ENCODE peak calls at places on chromosome X, in four cellular contexts. E, N, H and F are unnamed samples.

GRCh38 chrX:148441387-148441786 is 59.0 kb upstream of the AFF2 start:
- DNase-seq in H (no peak), N (no peak), E (no peak), F (no peak)

GRCh38 chrX:105209406-105209805 is 11.1 kb downstream of the TEX13A start:
- DNase-seq in H (no peak), E (no peak), N (no peak), F (no peak)

GRCh38 chrX:37905436-37906147 is 58.2 kb upstream of the DYNLT3 start:
- DNase-seq in E (peak; percentile 16), N (peak; percentile 3), H (peak; percentile 31), F (no peak)

GRCh38 chrX:39873111-39873510 is 224.6 kb downstream of the BCOR start:
- DNase-seq in H (no peak), E (no peak), N (no peak), F (no peak)

GRCh38 chrX:155293771-155294170 is 29.5 kb upstream of the RAB39B start:
- DNase-seq in E (no peak), N (no peak), H (no peak), F (no peak)

GRCh38 chrX:40012039-40012799 is 85.5 kb downstream of the BCOR start:
- DNase-seq in N (no peak), H (peak; percentile 61), E (peak; percentile 40), F (no peak)

GRCh38 chrX:104130808-104131207 is 18.5 kb downstream of the ZCCHC18 start:
- DNase-seq in E (no peak), N (no peak), H (no peak), F (no peak)

GRCh38 chrX:68693481-68694410 is 46.3 kb downstream of the STARD8 start:
- DNase-seq in N (peak; percentile 57), H (peak; percentile 87), E (peak; percentile 79), F (no peak)

GRCh38 chrX:40809210-40809609 is 73.9 kb upstream of the MED14 start:
- DNase-seq in N (no peak), E (no peak), H (no peak), F (no peak)

GRCh38 chrX:155864655-155865054 is 16.5 kb upstream of the VAMP7 start:
- DNase-seq in H (no peak), N (no peak), E (no peak), F (no peak)

GRCh38 chrX:10102046-10102704 is 54.6 kb upstream of the CLCN4 start:
- DNase-seq in E (no peak), N (no peak), H (no peak), F (no peak)

GRCh38 chrX:65866762-65867161 is 173.1 kb downstream of the VSIG4 start:
- DNase-seq in E (no peak), H (no peak), N (no peak), F (no peak)

GRCh38 chrX:79181401-79181800 is 36.9 kb downstream of the GPR174 start:
- DNase-seq in N (no peak), E (no peak), H (no peak), F (no peak)

GRCh38 chrX:136588060-136588459 is 56.0 kb downstream of the VGLL1 start:
- DNase-seq in E (no peak), H (no peak), N (no peak), F (no peak)

GRCh38 chrX:69137371-69137881 is 27.8 kb downstream of the PJA1 start:
- DNase-seq in N (no peak), H (peak; percentile 37), E (peak; percentile 54), F (no peak)

GRCh38 chrX:10900585-10901289 is 210.4 kb upstream of the HCCS start:
- DNase-seq in H (no peak), E (no peak), N (peak; percentile 3), F (no peak)

GRCh38 chrX:151226941-151227340 is 50.6 kb downstream of the GPR50 start:
- DNase-seq in H (no peak), N (no peak), E (no peak), F (no peak)

GRCh38 chrX:18424482-18425198 is 768 bp upstream of the CDKL5 start:
- DNase-seq in H (peak; percentile 28), N (no peak), E (peak; percentile 22), F (no peak)

GRCh38 chrX:7926914-7927258 is 327 bp downstream of the PNPLA4 start:
- DNase-seq in E (no peak), H (no peak), N (no peak), F (no peak)

GRCh38 chrX:65035451-65035779 is 59.2 kb upstream of the ZC4H2 start:
- DNase-seq in E (peak; percentile 25), H (no peak), N (no peak), F (peak; percentile 1)

GRCh38 chrX:46376246-46376885 is 168.9 kb downstream of the ZNF674 start:
- DNase-seq in N (peak; percentile 1), E (no peak), H (no peak), F (no peak)

GRCh38 chrX:77493677-77494553 is 46.7 kb downstream of the FGF16 start:
- DNase-seq in E (no peak), N (peak; percentile 10), H (no peak), F (no peak)

GRCh38 chrX:95071621-95072020 is 1397.6 kb downstream of the FAM133A start:
- DNase-seq in E (no peak), H (no peak), N (no peak), F (no peak)

GRCh38 chrX:110082156-110082555 is 79.2 kb downstream of the TMEM164 start:
- DNase-seq in E (no peak), H (no peak), N (no peak), F (no peak)

GRCh38 chrX:7233632-7234406 is 85.9 kb upstream of the PUDP start:
- DNase-seq in H (no peak), E (no peak), N (no peak), F (no peak)

GRCh38 chrX:135095715-135096114 is 24.6 kb downstream of the ETDB start:
- DNase-seq in N (no peak), E (no peak), H (no peak), F (no peak)

GRCh38 chrX:2692221-2693122 is 1.4 kb downstream of the CD99 start:
- DNase-seq in H (peak; percentile 70), E (no peak), N (no peak), F (no peak)

GRCh38 chrX:106243376-106243775 is 75.3 kb downstream of the PWWP3B start:
- DNase-seq in H (no peak), E (no peak), N (no peak), F (no peak)

GRCh38 chrX:149652232-149652981 is 20.8 kb upstream of the TMEM185A start:
- DNase-seq in H (no peak), E (no peak), N (no peak), F (no peak)

GRCh38 chrX:103538728-103539127 is 19.4 kb upstream of the RAB40A start:
- DNase-seq in N (no peak), H (no peak), E (no peak), F (no peak)

GRCh38 chrX:33156152-33156726 is 55.1 kb downstream of the DMD start:
- DNase-seq in N (no peak), E (no peak), H (no peak), F (no peak)

GRCh38 chrX:2584216-2584615 is 83.4 kb upstream of the DHRSX start:
- DNase-seq in N (no peak), E (no peak), H (no peak), F (no peak)

GRCh38 chrX:344371-344901 is 25.8 kb upstream of the GTPBP6 start:
- DNase-seq in H (peak; percentile 15), E (no peak), N (no peak), F (no peak)

GRCh38 chrX:48573690-48574269 is 504 bp upstream of the RBM3 start:
- DNase-seq in E (peak; percentile 37), N (no peak), H (peak; percentile 71), F (no peak)

GRCh38 chrX:48578661-48579128 is 4.4 kb downstream of the RBM3 start:
- DNase-seq in E (no peak), H (no peak), N (no peak), F (no peak)

GRCh38 chrX:48575642-48576041 is 1.4 kb downstream of the RBM3 start:
- DNase-seq in E (no peak), H (no peak), N (no peak), F (no peak)

GRCh38 chrX:48576108-48576507 is 1.8 kb downstream of the RBM3 start:
- DNase-seq in N (no peak), H (no peak), E (no peak), F (no peak)

DNA sequence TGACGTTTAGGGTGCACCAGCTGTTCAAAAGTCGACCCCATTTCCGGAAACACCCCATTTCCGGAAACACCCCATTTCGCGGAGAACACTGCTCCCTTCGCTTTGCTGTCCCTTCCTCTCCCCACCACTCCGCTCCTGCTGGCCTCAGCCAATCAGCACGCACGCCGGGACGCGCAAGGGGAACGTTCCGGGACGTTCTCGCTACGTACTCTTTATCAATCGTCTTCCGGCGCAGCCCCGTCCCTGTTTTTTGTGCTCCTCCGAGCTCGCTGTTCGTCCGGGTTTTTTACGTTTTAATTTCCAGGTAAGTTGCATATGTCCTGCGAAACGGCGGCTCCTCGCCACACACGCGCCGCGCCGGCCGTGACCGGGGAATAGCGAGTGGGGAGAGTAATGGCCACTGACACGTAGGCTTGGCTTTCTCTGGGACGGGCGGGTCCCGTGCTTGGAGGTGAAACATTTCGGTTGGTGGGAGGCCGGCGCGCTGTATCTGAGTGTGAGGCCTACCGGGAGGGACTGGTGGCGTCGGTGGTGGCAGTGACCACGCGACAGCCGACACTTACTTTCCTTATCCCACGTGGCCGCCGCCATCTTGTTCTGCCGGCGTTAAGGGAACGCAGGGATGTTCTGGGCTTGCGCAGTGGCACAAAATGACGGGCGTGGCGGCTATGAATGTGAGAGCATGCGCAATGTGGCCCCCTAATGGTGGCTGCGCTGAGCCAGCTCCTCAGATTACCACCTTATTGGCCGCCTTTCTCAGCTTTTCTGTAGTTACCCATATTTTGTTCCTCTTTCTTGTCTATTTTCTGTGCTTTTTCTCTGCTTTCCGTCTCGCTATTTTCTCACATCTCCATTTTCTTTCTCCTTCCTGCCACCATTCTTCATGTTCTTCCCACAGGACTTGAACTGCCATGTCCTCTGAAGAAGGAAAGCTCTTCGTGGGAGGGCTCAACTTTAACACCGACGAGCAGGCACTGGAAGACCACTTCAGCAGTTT is at the start of gene RBM3:
- DNase-seq in H (peak; percentile 95), E (peak; percentile 89), N (peak; percentile 52), F (peak; percentile 61)
- TF ChIP-seq POLR2A in H (peak; percentile 64), E (peak; percentile 64), N (peak; percentile 65), F (peak; percentile 91)

DNA sequence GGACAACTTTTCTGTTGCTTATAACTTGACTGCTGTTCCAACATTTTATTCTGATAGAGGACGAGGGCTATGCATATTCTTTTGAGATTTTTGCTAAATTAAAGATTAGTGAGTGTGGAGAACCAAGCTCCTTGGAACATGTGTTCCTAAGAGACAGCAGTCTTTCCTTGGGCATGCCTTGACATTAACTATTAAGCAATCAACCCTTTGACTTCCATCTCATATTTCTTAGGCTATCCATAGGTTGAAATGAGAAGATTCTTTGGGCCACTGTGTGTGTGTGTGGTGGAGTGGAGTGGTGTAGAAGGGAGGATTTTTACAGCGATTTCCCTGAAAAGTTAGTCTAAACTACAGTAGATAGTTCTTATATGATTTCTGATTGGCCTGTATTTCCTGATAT is 127.4 kb upstream of the POF1B start:
- DNase-seq in N (no peak), E (no peak), H (no peak), F (no peak)
- TF ChIP-seq POLR2A in N (no peak), E (no peak), H (no peak), F (no peak)

GRCh38 chrX:54930291-54931049 is 9.8 kb downstream of the TRO start:
- DNase-seq in E (no peak), H (no peak), N (no peak), F (no peak)
- TF ChIP-seq POLR2A in E (no peak), H (no peak), N (no peak), F (no peak)

DNA sequence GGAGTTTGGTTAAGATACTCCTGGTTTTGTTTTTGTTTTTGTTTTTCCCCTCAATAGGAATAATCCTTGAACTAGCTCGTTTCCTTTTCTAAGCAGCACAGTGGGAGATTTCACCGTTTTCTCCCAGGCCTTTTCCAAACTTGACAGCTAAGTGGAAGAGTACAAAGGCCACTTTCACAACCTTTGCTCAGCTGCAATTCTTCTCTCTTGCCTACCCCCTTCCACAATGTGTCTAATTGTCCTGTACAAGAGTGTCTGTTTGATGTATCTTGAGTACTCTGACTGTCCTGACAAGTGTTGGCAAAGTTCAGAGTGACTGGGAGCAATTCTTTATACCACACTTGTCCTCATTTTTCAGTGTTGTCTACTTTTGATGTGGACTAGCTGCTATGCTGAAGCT is 674.3 kb upstream of the AMOT start:
- DNase-seq in E (no peak), N (no peak), H (no peak), F (no peak)
- TF ChIP-seq POLR2A in E (no peak), N (no peak), H (no peak), F (no peak)